ENCODE peak calls at places on chromosomes 6 and 20, in four cellular contexts. One of them, this sample, is unnamed.

GRCh38 chr6:90393232-90393884 is 96.7 kb upstream of the BACH2 start:
- DNase-seq in SK-N-SH: peak
- DNase-seq in GM12878: no peak
- DNase-seq in H1: peak
- DNase-seq in this sample: peak

GRCh38 chr6:13014551-13015378 is 298.2 kb downstream of the PHACTR1 start:
- DNase-seq in SK-N-SH: peak
- DNase-seq in GM12878: no peak
- DNase-seq in H1: peak
- DNase-seq in this sample: no peak

GRCh38 chr6:131602913-131603312 is 25.1 kb downstream of the MED23 start:
- DNase-seq in SK-N-SH: no peak
- DNase-seq in GM12878: no peak
- DNase-seq in H1: no peak
- DNase-seq in this sample: no peak

GRCh38 chr6:156622185-156622584 is 155.0 kb upstream of the ARID1B start:
- DNase-seq in SK-N-SH: no peak
- DNase-seq in GM12878: no peak
- DNase-seq in H1: no peak
- DNase-seq in this sample: no peak

GRCh38 chr6:7087066-7087465 is 20.7 kb upstream of the RREB1 start:
- DNase-seq in SK-N-SH: no peak
- DNase-seq in GM12878: no peak
- DNase-seq in H1: no peak
- DNase-seq in this sample: no peak

GRCh38 chr6:100464910-100465700 is at the start of gene SIM1:
- DNase-seq in SK-N-SH: peak
- DNase-seq in GM12878: no peak
- DNase-seq in H1: peak
- DNase-seq in this sample: no peak

GRCh38 chr6:105345506-105345905 is 57.4 kb downstream of the PREP start:
- DNase-seq in SK-N-SH: no peak
- DNase-seq in GM12878: no peak
- DNase-seq in H1: no peak
- DNase-seq in this sample: no peak

GRCh38 chr6:3607599-3607998 is 143.9 kb downstream of the PXDC1 start:
- DNase-seq in SK-N-SH: no peak
- DNase-seq in GM12878: no peak
- DNase-seq in H1: no peak
- DNase-seq in this sample: no peak

GRCh38 chr6:127053032-127053908 is 65.2 kb upstream of the RSPO3 start:
- DNase-seq in SK-N-SH: no peak
- DNase-seq in GM12878: no peak
- DNase-seq in H1: no peak
- DNase-seq in this sample: no peak

GRCh38 chr6:41929918-41930317 is 8.6 kb downstream of the BYSL start:
- DNase-seq in SK-N-SH: no peak
- DNase-seq in GM12878: no peak
- DNase-seq in H1: no peak
- DNase-seq in this sample: no peak

GRCh38 chr20:47154089-47154488 is 202.4 kb downstream of the ZMYND8 start:
- DNase-seq in SK-N-SH: no peak
- DNase-seq in GM12878: no peak
- DNase-seq in H1: no peak
- DNase-seq in this sample: no peak
- H3K9ac ChIP-seq in SK-N-SH: no peak
- H3K9ac ChIP-seq in GM12878: no peak
- H3K9ac ChIP-seq in H1: no peak
- H3K9ac ChIP-seq in this sample: no peak

DNA sequence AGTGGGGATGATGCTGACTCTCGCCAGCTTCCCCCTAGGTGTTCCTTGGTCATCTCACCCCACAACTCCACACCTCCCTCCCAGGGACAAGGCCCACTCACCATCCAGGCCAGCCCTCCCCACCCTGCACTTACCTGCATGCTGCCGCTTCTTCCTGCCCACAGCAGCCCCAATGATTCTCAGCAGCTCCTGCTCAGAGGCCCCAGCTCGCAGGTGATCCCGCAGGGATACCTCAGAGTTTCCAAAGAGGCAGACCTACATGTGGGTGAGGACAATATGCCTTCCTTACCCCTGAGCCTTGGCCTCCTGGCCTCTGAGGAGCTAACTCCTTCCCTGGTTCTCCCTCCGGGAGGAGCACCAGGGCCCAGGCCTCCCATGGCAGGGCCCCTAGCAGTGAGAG is 24.6 kb downstream of the MOCS1 start:
- DNase-seq in SK-N-SH: no peak
- DNase-seq in GM12878: no peak
- DNase-seq in H1: no peak
- DNase-seq in this sample: no peak
- TF ChIP-seq NRF1 in SK-N-SH: no peak
- TF ChIP-seq NRF1 in GM12878: no peak
- TF ChIP-seq NRF1 in H1: no peak
- TF ChIP-seq NRF1 in this sample: no peak

GRCh38 chr20:50042370-50043313 is 59.9 kb downstream of the SNAI1 start:
- DNase-seq in SK-N-SH: no peak
- DNase-seq in GM12878: no peak
- DNase-seq in H1: no peak
- DNase-seq in this sample: no peak

GRCh38 chr20:50038574-50038991 is 55.8 kb downstream of the SNAI1 start:
- DNase-seq in SK-N-SH: no peak
- DNase-seq in GM12878: no peak
- DNase-seq in H1: no peak
- DNase-seq in this sample: no peak

GRCh38 chr20:50041238-50041915 is 58.6 kb downstream of the SNAI1 start:
- DNase-seq in SK-N-SH: no peak
- DNase-seq in GM12878: no peak
- DNase-seq in H1: no peak
- DNase-seq in this sample: no peak

GRCh38 chr20:50039706-50040431 is 57.1 kb downstream of the SNAI1 start:
- DNase-seq in SK-N-SH: peak
- DNase-seq in GM12878: no peak
- DNase-seq in H1: no peak
- DNase-seq in this sample: no peak

GRCh38 chr20:50040432-50041237 is 57.9 kb downstream of the SNAI1 start:
- DNase-seq in SK-N-SH: no peak
- DNase-seq in GM12878: no peak
- DNase-seq in H1: no peak
- DNase-seq in this sample: no peak
- H3K9ac ChIP-seq in SK-N-SH: no peak
- H3K9ac ChIP-seq in GM12878: no peak
- H3K9ac ChIP-seq in H1: no peak
- H3K9ac ChIP-seq in this sample: no peak

GRCh38 chr6:46932941-46933340 is 11.2 kb upstream of the ADGRF5 start:
- DNase-seq in SK-N-SH: no peak
- DNase-seq in GM12878: no peak
- DNase-seq in H1: no peak
- DNase-seq in this sample: no peak

GRCh38 chr6:46932526-46932925 is 10.8 kb upstream of the ADGRF5 start:
- DNase-seq in SK-N-SH: no peak
- DNase-seq in GM12878: no peak
- DNase-seq in H1: no peak
- DNase-seq in this sample: no peak

GRCh38 chr6:46933751-46934150 is 12.0 kb upstream of the ADGRF5 start:
- DNase-seq in SK-N-SH: no peak
- DNase-seq in GM12878: no peak
- DNase-seq in H1: no peak
- DNase-seq in this sample: no peak

GRCh38 chr6:46937623-46938022 is 15.9 kb upstream of the ADGRF5 start:
- DNase-seq in SK-N-SH: no peak
- DNase-seq in GM12878: no peak
- DNase-seq in H1: no peak
- DNase-seq in this sample: no peak

GRCh38 chr6:46935687-46936086 is 13.9 kb upstream of the ADGRF5 start:
- DNase-seq in SK-N-SH: no peak
- DNase-seq in GM12878: no peak
- DNase-seq in H1: peak
- DNase-seq in this sample: no peak
- TF ChIP-seq NRF1 in SK-N-SH: no peak
- TF ChIP-seq NRF1 in GM12878: no peak
- TF ChIP-seq NRF1 in H1: no peak
- TF ChIP-seq NRF1 in this sample: no peak

DNA sequence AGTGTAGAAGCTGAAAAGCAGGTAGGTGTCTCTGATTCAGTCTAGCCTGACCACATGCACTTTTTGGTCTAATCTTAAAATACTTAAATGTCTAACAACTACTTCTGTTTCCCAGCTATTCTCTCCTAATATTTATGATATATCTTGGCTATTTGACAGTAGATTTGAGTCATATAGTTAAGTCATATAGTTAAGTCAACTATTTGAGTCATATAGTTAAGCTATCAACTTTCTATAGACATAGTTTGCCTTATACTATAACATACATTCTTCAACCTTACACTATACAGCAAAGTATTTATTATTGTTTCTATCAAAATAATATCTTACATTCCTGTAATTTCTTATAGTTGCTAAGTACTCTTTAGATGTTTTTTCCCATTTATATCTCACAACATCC is 110.8 kb downstream of the GMDS start:
- DNase-seq in SK-N-SH: no peak
- DNase-seq in GM12878: no peak
- DNase-seq in H1: no peak
- DNase-seq in this sample: no peak
- H3K9ac ChIP-seq in SK-N-SH: no peak
- H3K9ac ChIP-seq in GM12878: no peak
- H3K9ac ChIP-seq in H1: no peak
- H3K9ac ChIP-seq in this sample: no peak

GRCh38 chr20:52948491-52948890 is 23.7 kb upstream of the TSHZ2 start:
- DNase-seq in SK-N-SH: no peak
- DNase-seq in GM12878: no peak
- DNase-seq in H1: no peak
- DNase-seq in this sample: no peak

GRCh38 chr20:52945862-52946522 is 26.2 kb upstream of the TSHZ2 start:
- DNase-seq in SK-N-SH: no peak
- DNase-seq in GM12878: no peak
- DNase-seq in H1: no peak
- DNase-seq in this sample: no peak

GRCh38 chr20:52941803-52942202 is 30.4 kb upstream of the TSHZ2 start:
- DNase-seq in SK-N-SH: no peak
- DNase-seq in GM12878: no peak
- DNase-seq in H1: no peak
- DNase-seq in this sample: no peak

GRCh38 chr20:52945268-52945667 is 26.9 kb upstream of the TSHZ2 start:
- DNase-seq in SK-N-SH: no peak
- DNase-seq in GM12878: no peak
- DNase-seq in H1: no peak
- DNase-seq in this sample: no peak

GRCh38 chr20:52943185-52943841 is 28.8 kb upstream of the TSHZ2 start:
- DNase-seq in SK-N-SH: no peak
- DNase-seq in GM12878: no peak
- DNase-seq in H1: no peak
- DNase-seq in this sample: no peak
- TF ChIP-seq NRF1 in SK-N-SH: no peak
- TF ChIP-seq NRF1 in GM12878: no peak
- TF ChIP-seq NRF1 in H1: no peak
- TF ChIP-seq NRF1 in this sample: no peak